ENCODE peak calls at places on chromosomes 11 and 22, in five cellular contexts. One of them, this sample, is unnamed.

GRCh38 chr11:119795231-119795630 is 66.2 kb upstream of the NECTIN1 start:
- DNase-seq in Peyer's patch: no peak
- DNase-seq in astrocyte of the spinal cord: peak; percentile 86
- DNase-seq in Jurkat, Clone E6-1: no peak
- DNase-seq in AG04450: peak; percentile 43
- DNase-seq in this sample: peak; percentile 58

GRCh38 chr22:42664976-42665831 is 16.0 kb upstream of the CYB5R3 start:
- DNase-seq in Peyer's patch: peak; percentile 51
- DNase-seq in Jurkat, Clone E6-1: no peak
- DNase-seq in AG04450: no peak
- DNase-seq in astrocyte of the spinal cord: no peak
- DNase-seq in this sample: no peak

GRCh38 chr22:27213766-27214581 is 556.6 kb downstream of the MIAT start:
- DNase-seq in astrocyte of the spinal cord: peak; percentile 90
- DNase-seq in Peyer's patch: no peak
- DNase-seq in AG04450: peak; percentile 48
- DNase-seq in Jurkat, Clone E6-1: no peak
- DNase-seq in this sample: peak; percentile 72

GRCh38 chr11:72683782-72684200 is 9.6 kb upstream of the PDE2A start:
- DNase-seq in Peyer's patch: peak; percentile 67
- DNase-seq in AG04450: no peak
- DNase-seq in Jurkat, Clone E6-1: no peak
- DNase-seq in astrocyte of the spinal cord: peak; percentile 43
- DNase-seq in this sample: no peak

GRCh38 chr11:3104051-3104714 is 47.0 kb upstream of the CARS1 start:
- DNase-seq in Peyer's patch: no peak
- DNase-seq in Jurkat, Clone E6-1: no peak
- DNase-seq in astrocyte of the spinal cord: no peak
- DNase-seq in AG04450: no peak
- DNase-seq in this sample: no peak

GRCh38 chr11:9230291-9230690 is 34.9 kb downstream of the DENND5A start:
- DNase-seq in Peyer's patch: no peak
- DNase-seq in Jurkat, Clone E6-1: no peak
- DNase-seq in AG04450: no peak
- DNase-seq in astrocyte of the spinal cord: no peak
- DNase-seq in this sample: no peak

GRCh38 chr11:13384837-13385417 is 78.1 kb downstream of the BTBD10 start:
- DNase-seq in Jurkat, Clone E6-1: peak; percentile 43
- DNase-seq in astrocyte of the spinal cord: peak; percentile 55
- DNase-seq in AG04450: peak; percentile 41
- DNase-seq in Peyer's patch: no peak
- DNase-seq in this sample: peak; percentile 20

GRCh38 chr11:86570020-86570419 is 102.4 kb downstream of the ME3 start:
- DNase-seq in Peyer's patch: no peak
- DNase-seq in astrocyte of the spinal cord: no peak
- DNase-seq in AG04450: no peak
- DNase-seq in Jurkat, Clone E6-1: no peak
- DNase-seq in this sample: no peak

GRCh38 chr11:66637557-66638176 is 836 bp upstream of the RBM4 start:
- DNase-seq in Jurkat, Clone E6-1: no peak
- DNase-seq in AG04450: no peak
- DNase-seq in Peyer's patch: no peak
- DNase-seq in astrocyte of the spinal cord: no peak
- DNase-seq in this sample: no peak

GRCh38 chr22:29308148-29308790 is 1.8 kb downstream of the GAS2L1 start:
- DNase-seq in Jurkat, Clone E6-1: no peak
- DNase-seq in astrocyte of the spinal cord: no peak
- DNase-seq in AG04450: no peak
- DNase-seq in Peyer's patch: no peak
- DNase-seq in this sample: no peak
- H3K4me3 ChIP-seq in Jurkat, Clone E6-1: peak overlapping the region; percentile 78
- H3K4me3 ChIP-seq in astrocyte of the spinal cord: peak overlapping the region; percentile 62
- H3K4me3 ChIP-seq in AG04450: peak overlapping the region; percentile 76
- H3K4me3 ChIP-seq in Peyer's patch: no peak overlapping the region
- H3K4me3 ChIP-seq in this sample: no peak overlapping the region

GRCh38 chr22:36329217-36330078 is 58.3 kb downstream of the MYH9 start:
- DNase-seq in AG04450: peak; percentile 94
- DNase-seq in Peyer's patch: peak; percentile 47
- DNase-seq in Jurkat, Clone E6-1: peak; percentile 91
- DNase-seq in astrocyte of the spinal cord: peak; percentile 97
- DNase-seq in this sample: peak; percentile 90
- H3K4me3 ChIP-seq in AG04450: peak overlapping the region; percentile 10
- H3K4me3 ChIP-seq in Peyer's patch: no peak overlapping the region
- H3K4me3 ChIP-seq in Jurkat, Clone E6-1: peak overlapping the region; percentile 42
- H3K4me3 ChIP-seq in astrocyte of the spinal cord: no peak overlapping the region
- H3K4me3 ChIP-seq in this sample: no peak overlapping the region

GRCh38 chr22:32926600-32926999 is 125.1 kb downstream of the TIMP3 start:
- DNase-seq in Jurkat, Clone E6-1: peak; percentile 28
- DNase-seq in Peyer's patch: no peak
- DNase-seq in astrocyte of the spinal cord: peak; percentile 9
- DNase-seq in AG04450: peak; percentile 6
- DNase-seq in this sample: no peak
- H3K4me3 ChIP-seq in Jurkat, Clone E6-1: no peak overlapping the region
- H3K4me3 ChIP-seq in Peyer's patch: no peak overlapping the region
- H3K4me3 ChIP-seq in astrocyte of the spinal cord: no peak overlapping the region
- H3K4me3 ChIP-seq in AG04450: no peak overlapping the region
- H3K4me3 ChIP-seq in this sample: no peak overlapping the region

DNA sequence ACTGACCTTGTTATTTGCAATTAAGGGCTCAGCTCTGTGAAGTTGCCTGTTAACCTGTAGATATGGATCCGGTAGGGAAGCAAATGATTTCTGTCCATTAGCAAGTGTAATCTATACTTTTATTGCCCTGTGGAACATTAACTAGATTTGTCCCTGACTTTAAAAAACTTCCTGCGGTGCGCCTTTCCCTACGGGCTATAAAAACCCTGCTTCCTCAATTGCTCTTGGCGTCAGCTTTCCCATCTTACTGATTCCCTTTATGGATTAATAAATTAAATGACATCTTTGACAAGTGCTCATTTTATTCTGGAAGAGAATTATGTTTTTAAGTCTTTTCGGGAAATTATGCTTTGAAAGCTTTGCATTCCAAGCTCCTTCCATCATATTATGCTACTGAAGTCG is 18.3 kb upstream of the CLMP start:
- DNase-seq in Peyer's patch: no peak
- DNase-seq in astrocyte of the spinal cord: no peak
- DNase-seq in AG04450: no peak
- DNase-seq in Jurkat, Clone E6-1: no peak
- DNase-seq in this sample: no peak
- H3K4me3 ChIP-seq in Peyer's patch: no peak overlapping the region
- H3K4me3 ChIP-seq in astrocyte of the spinal cord: no peak overlapping the region
- H3K4me3 ChIP-seq in AG04450: no peak overlapping the region
- H3K4me3 ChIP-seq in Jurkat, Clone E6-1: no peak overlapping the region
- H3K4me3 ChIP-seq in this sample: no peak overlapping the region

GRCh38 chr11:75114465-75114864 is 17.8 kb upstream of the OR2AT4 start:
- DNase-seq in Peyer's patch: no peak
- DNase-seq in AG04450: no peak
- DNase-seq in astrocyte of the spinal cord: no peak
- DNase-seq in Jurkat, Clone E6-1: no peak
- DNase-seq in this sample: no peak
- H3K4me3 ChIP-seq in Peyer's patch: no peak overlapping the region
- H3K4me3 ChIP-seq in AG04450: no peak overlapping the region
- H3K4me3 ChIP-seq in astrocyte of the spinal cord: no peak overlapping the region
- H3K4me3 ChIP-seq in Jurkat, Clone E6-1: no peak overlapping the region
- H3K4me3 ChIP-seq in this sample: no peak overlapping the region

This sample was measured in skeletal muscle cell.